ENCODE peak calls at places on chromosomes 1 and 21, in five cellular contexts. X is K562; S is central memory CD8-positive, alpha-beta T cell; G is iPS-NIHi11; U is stimulated activated CD4-positive, alpha-beta T cell treated with anti-CD3 and anti-CD28 coated beads, Interleukin-4, amount 100 ng/mL, for 48 hours. O is an unnamed sample.

GRCh38 chr1:107804134-107804533 is 160.8 kb downstream of the VAV3 start:
- DNase-seq in X (no peak), U (no peak), S (no peak), G (no peak), O (no peak)

GRCh38 chr1:157134442-157134841 is 3.8 kb downstream of the ETV3 start:
- DNase-seq in G (no peak), X (no peak), S (no peak), U (no peak), O (no peak)

GRCh38 chr21:45515241-45516061 is 26.8 kb downstream of the SLC19A1 start:
- DNase-seq in S (no peak), U (no peak), X (no peak), G (no peak), O (no peak)

GRCh38 chr1:233424727-233425222 is 97.3 kb downstream of the MAP3K21 start:
- DNase-seq in S (no peak), U (no peak), G (no peak), X (no peak), O (no peak)

GRCh38 chr1:57079454-57080157 is 113.8 kb upstream of the C8B start:
- DNase-seq in S (no peak), G (peak; percentile 23), X (peak; percentile 23), U (no peak), O (peak; percentile 43)

GRCh38 chr21:35508389-35508888 is 459.3 kb upstream of the RUNX1 start:
- DNase-seq in X (peak; percentile 44), U (no peak), G (peak; percentile 40), S (no peak), O (no peak)

GRCh38 chr1:226888816-226889215 is 18.4 kb downstream of the PSEN2 start:
- DNase-seq in U (no peak), X (no peak), S (no peak), G (no peak), O (no peak)

GRCh38 chr1:158818991-158819405 is 12.2 kb upstream of the MNDA start:
- DNase-seq in U (no peak), G (no peak), X (no peak), S (no peak), O (no peak)

GRCh38 chr1:72186733-72187307 is 95.5 kb downstream of the NEGR1 start:
- DNase-seq in G (no peak), X (no peak), S (no peak), U (no peak), O (peak; percentile 9)

GRCh38 chr21:22657786-22658185 is 1659.6 kb downstream of the NCAM2 start:
- DNase-seq in G (no peak), S (no peak), X (no peak), U (no peak), O (no peak)

GRCh38 chr1:23745515-23745914 is 2.2 kb downstream of the ELOA start:
- DNase-seq in U (no peak), X (peak; percentile 54), G (peak; percentile 63), S (no peak), O (peak; percentile 59)

GRCh38 chr1:165075725-165076370 is 280.7 kb downstream of the LMX1A start:
- DNase-seq in S (no peak), U (no peak), G (peak; percentile 66), X (peak; percentile 25), O (peak; percentile 64)

GRCh38 chr21:14119038-14119437 is 91.7 kb downstream of the LIPI start:
- DNase-seq in X (no peak), S (no peak), G (no peak), U (no peak), O (no peak)

GRCh38 chr21:26032263-26032662 is 138.3 kb downstream of the APP start:
- DNase-seq in S (no peak), G (no peak), X (no peak), U (no peak), O (no peak)

GRCh38 chr21:35179990-35180557 is 131.0 kb upstream of the RUNX1 start:
- DNase-seq in S (no peak), G (no peak), X (no peak), U (no peak), O (no peak)

GRCh38 chr1:185735667-185736105 is 1.5 kb downstream of the HMCN1 start:
- DNase-seq in U (no peak), G (peak; percentile 7), S (no peak), X (no peak), O (no peak)

GRCh38 chr1:14897997-14898645 is 255.4 kb upstream of the TMEM51 start:
- DNase-seq in S (no peak), G (no peak), U (no peak), X (no peak), O (no peak)

GRCh38 chr1:114454539-114454938 is 56.5 kb downstream of the TRIM33 start:
- DNase-seq in U (no peak), G (no peak), S (no peak), X (no peak), O (no peak)

GRCh38 chr1:7264101-7264500 is 478.8 kb downstream of the CAMTA1 start:
- DNase-seq in S (no peak), U (no peak), G (no peak), X (no peak), O (no peak)

GRCh38 chr1:51305371-51305823 is 25.0 kb downstream of the TTC39A start:
- DNase-seq in G (no peak), S (no peak), X (no peak), U (no peak), O (no peak)

GRCh38 chr1:63321788-63322247 is 549 bp upstream of the FOXD3 start:
- DNase-seq in U (no peak), X (no peak), S (no peak), G (peak; percentile 33), O (no peak)

GRCh38 chr1:165949335-165950130 is 122.1 kb downstream of the UCK2 start:
- DNase-seq in U (no peak), S (no peak), G (peak; percentile 79), X (peak; percentile 43), O (peak; percentile 56)

GRCh38 chr1:12496154-12496961 is 121.7 kb downstream of the DHRS3 start:
- DNase-seq in U (no peak), S (no peak), G (no peak), X (peak; percentile 38), O (no peak)

GRCh38 chr1:63116016-63116415 is 206.4 kb upstream of the FOXD3 start:
- DNase-seq in X (no peak), G (no peak), U (no peak), S (no peak), O (no peak)

GRCh38 chr1:112689196-112689841 is 14.9 kb downstream of the MOV10 start:
- DNase-seq in X (no peak), U (no peak), G (no peak), S (no peak), O (no peak)